ENCODE peak calls at places on chromosomes 4 and X, in eight cellular contexts. L is brain microvascular endothelial cell, X is fibroblast of mammary gland, T is uterus, W is Calu3, H is left lung, C is pancreas, A is GM10248. F is an unnamed sample.

GRCh38 chr4:24067781-24068193 is 177.9 kb upstream of the PPARGC1A start:
- DNase-seq in T (no peak), L (peak), A (no peak), X (peak), W (peak), H (no peak), C (peak), F (peak)

GRCh38 chrX:40094041-40094899 is 3.5 kb downstream of the BCOR start:
- DNase-seq in W (peak), L (no peak), C (no peak), H (peak), X (no peak), T (peak), A (no peak), F (peak)

GRCh38 chr4:54539500-54540029 is 118.2 kb upstream of the KIT start:
- DNase-seq in H (peak), A (peak), C (peak), L (peak), T (no peak), W (peak), X (peak), F (peak)

GRCh38 chr4:51885371-51885770 is 42.4 kb downstream of the DCUN1D4 start:
- DNase-seq in T (no peak), W (peak), A (peak), L (peak), H (no peak), C (no peak), X (peak), F (no peak)

GRCh38 chrX:110987292-110987691 is 108.7 kb upstream of the PAK3 start:
- DNase-seq in W (no peak), H (no peak), X (no peak), T (no peak), C (no peak), A (no peak), L (no peak), F (no peak)

GRCh38 chr4:73679836-73680235 is 59.6 kb upstream of the RASSF6 start:
- DNase-seq in T (no peak), C (no peak), A (no peak), H (no peak), L (no peak), W (no peak), X (peak), F (peak)

GRCh38 chrX:103157511-103158316 is 57.2 kb upstream of the BEX4 start:
- DNase-seq in C (peak), T (no peak), A (peak), H (no peak), W (peak), X (peak), L (peak), F (peak)

GRCh38 chrX:133405498-133406180 is 9.7 kb downstream of the GPC4 start:
- DNase-seq in X (no peak), W (no peak), T (no peak), A (no peak), L (no peak), C (no peak), H (no peak), F (no peak)

GRCh38 chr4:55503164-55503563 is 43.5 kb downstream of the CLOCK start:
- DNase-seq in L (peak), T (no peak), H (no peak), W (no peak), C (no peak), A (no peak), X (peak), F (peak)

GRCh38 chrX:30196322-30196721 is 19.0 kb upstream of the MAGEB2 start:
- DNase-seq in H (no peak), L (peak), C (no peak), A (no peak), X (no peak), T (no peak), W (no peak), F (peak)

GRCh38 chr4:52368895-52369294 is 290.2 kb downstream of the USP46 start:
- DNase-seq in L (no peak), X (no peak), T (no peak), W (no peak), C (no peak), H (no peak), A (no peak), F (no peak)

GRCh38 chr4:121789470-121789869 is 11.7 kb upstream of the EXOSC9 start:
- DNase-seq in X (no peak), L (no peak), T (no peak), C (no peak), A (no peak), W (no peak), H (no peak), F (peak)

GRCh38 chr4:180557348-180557747 is 1685.9 kb upstream of the TENM3 start:
- DNase-seq in X (no peak), A (peak), C (no peak), T (no peak), W (no peak), L (no peak), H (no peak), F (no peak)

GRCh38 chr4:154349829-154350228 is 141.8 kb downstream of the DCHS2 start:
- DNase-seq in X (no peak), A (no peak), W (no peak), C (no peak), T (no peak), H (no peak), L (peak), F (no peak)

GRCh38 chr4:8641256-8641655 is 48.7 kb downstream of the CPZ start:
- DNase-seq in T (no peak), C (no peak), L (no peak), X (no peak), W (no peak), A (no peak), H (peak), F (no peak)

GRCh38 chr4:57044996-57045395 is 65.2 kb downstream of the IGFBP7 start:
- DNase-seq in W (no peak), A (no peak), C (no peak), H (no peak), X (peak), L (no peak), T (no peak), F (peak)

GRCh38 chr4:30728291-30728690 is 8.1 kb downstream of the PCDH7 start:
- DNase-seq in A (no peak), C (no peak), L (no peak), H (no peak), X (no peak), W (no peak), T (no peak), F (no peak)

GRCh38 chr4:163548481-163549243 is 54.2 kb downstream of the TMA16 start:
- DNase-seq in L (peak), X (peak), H (no peak), A (peak), C (no peak), T (no peak), W (peak), F (peak)

GRCh38 chr4:169650227-169650936 is 30.0 kb downstream of the CLCN3 start:
- DNase-seq in H (no peak), X (no peak), W (no peak), L (no peak), A (no peak), T (no peak), C (no peak), F (no peak)

GRCh38 chr4:24915121-24915922 is 2.5 kb upstream of the CCDC149 start:
- DNase-seq in H (no peak), X (no peak), C (no peak), L (no peak), T (no peak), A (no peak), W (peak), F (no peak)

GRCh38 chr4:158630893-158631292 is 40.8 kb downstream of the C4orf46 start:
- DNase-seq in X (peak), H (no peak), C (no peak), A (no peak), L (peak), W (no peak), T (no peak), F (peak)

GRCh38 chr4:94766856-94767255 is 9.1 kb downstream of the BMPR1B start:
- DNase-seq in H (no peak), T (no peak), A (no peak), W (no peak), C (no peak), X (peak), L (peak), F (no peak)

GRCh38 chrX:31331045-31331444 is 259.2 kb upstream of the FTHL17 start:
- DNase-seq in L (no peak), W (no peak), A (no peak), T (no peak), C (no peak), H (no peak), X (no peak), F (no peak)

GRCh38 chr4:68077737-68078136 is 51.9 kb downstream of the TMPRSS11F start:
- DNase-seq in X (no peak), C (no peak), L (no peak), H (no peak), W (no peak), A (no peak), T (no peak), F (no peak)

GRCh38 chr4:87416965-87417364 is 5.4 kb upstream of the NUDT9 start:
- DNase-seq in A (no peak), L (no peak), C (no peak), T (no peak), H (no peak), X (no peak), W (no peak), F (no peak)

GRCh38 chr4:123651127-123651526 is 254.5 kb downstream of the SPRY1 start:
- DNase-seq in T (no peak), W (no peak), C (no peak), L (no peak), A (no peak), X (no peak), H (no peak), F (peak)

GRCh38 chr4:99383833-99384392 is 31.4 kb upstream of the ADH1C start:
- DNase-seq in C (no peak), A (no peak), W (no peak), H (no peak), L (no peak), T (peak), X (peak), F (peak)

GRCh38 chr4:48262926-48263325 is 6.7 kb downstream of the TEC start:
- DNase-seq in C (no peak), A (no peak), X (peak), H (no peak), T (no peak), L (peak), W (no peak), F (peak)

GRCh38 chr4:69210911-69211310 is 3.6 kb downstream of the UGT2B11 start:
- DNase-seq in T (no peak), C (no peak), H (no peak), L (no peak), X (no peak), W (no peak), A (no peak), F (no peak)

GRCh38 chr4:186486172-186486571 is 69.2 kb downstream of the MTNR1A start:
- DNase-seq in T (no peak), X (no peak), C (no peak), W (no peak), H (no peak), L (no peak), A (no peak), F (no peak)

GRCh38 chrX:56248492-56248891 is 16.3 kb downstream of the KLF8 start:
- DNase-seq in T (peak), C (peak), A (peak), L (peak), H (no peak), X (peak), W (peak), F (peak)

GRCh38 chr4:53929955-53930798 is 134.2 kb downstream of the CHIC2 start:
- DNase-seq in T (peak), C (peak), A (peak), X (peak), H (no peak), W (peak), L (peak), F (peak)

GRCh38 chrX:39309018-39309620 is 507.9 kb downstream of the MID1IP1 start:
- DNase-seq in T (peak), W (no peak), L (peak), X (peak), C (no peak), A (peak), H (no peak), F (no peak)

GRCh38 chr4:104344342-104344980 is 150.2 kb downstream of the CXXC4 start:
- DNase-seq in H (peak), A (no peak), X (no peak), T (no peak), L (no peak), W (no peak), C (no peak), F (no peak)

GRCh38 chrX:46554942-46555341 is 9.7 kb upstream of the ZNF674 start:
- DNase-seq in H (no peak), L (no peak), C (no peak), X (peak), W (no peak), A (no peak), T (no peak), F (peak)

DNA sequence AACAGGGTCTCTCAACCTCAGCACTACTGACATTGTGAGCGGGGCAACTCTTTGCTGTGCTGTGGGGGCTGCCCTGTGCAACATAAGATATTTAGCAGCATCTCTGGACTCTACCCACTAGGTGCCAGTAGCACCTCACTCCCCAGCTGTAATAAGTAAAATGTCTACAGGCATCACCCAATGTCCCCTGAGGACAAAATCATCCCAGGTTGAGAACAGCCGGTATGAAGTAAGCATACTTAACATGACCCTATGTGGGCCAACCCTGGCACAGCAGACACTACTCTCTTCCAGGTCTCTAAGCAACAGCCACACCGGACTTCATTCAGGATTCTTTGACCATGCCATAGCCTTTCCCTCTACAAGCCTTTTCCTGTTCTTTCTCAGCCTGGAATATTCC is 10.5 kb upstream of the MGST2 start:
- DNase-seq in W (no peak), H (no peak), L (peak), C (no peak), X (peak), A (no peak), T (no peak), F (peak)
- TF ChIP-seq CTCF in W (no peak), H (peak), L (peak), C (no peak), X (peak), A (peak), T (peak), F (peak)

GRCh38 chr4:143531773-143532491 is 18.4 kb downstream of the SMARCA5 start:
- DNase-seq in W (no peak), T (no peak), L (no peak), X (no peak), C (no peak), A (no peak), H (no peak), F (no peak)

DNA sequence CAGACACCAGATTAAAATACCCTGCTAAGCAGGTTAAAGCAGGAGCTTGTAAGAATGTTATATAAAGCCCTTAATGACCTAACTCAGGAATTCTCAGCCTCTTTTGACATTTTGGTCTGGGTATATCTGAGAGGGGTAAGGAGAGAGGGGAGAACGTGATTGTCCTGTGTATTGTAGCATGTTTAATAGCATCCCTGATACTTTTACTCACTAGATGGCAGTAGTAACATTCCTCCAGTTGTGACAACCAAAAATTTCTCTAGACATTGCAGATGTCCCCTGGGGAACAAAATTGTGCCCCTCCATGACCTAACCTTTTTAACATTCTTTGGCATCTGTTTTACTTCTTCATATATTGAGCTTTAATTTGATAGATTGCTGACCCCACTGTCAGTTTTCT is 17.9 kb downstream of the SMARCA5 start:
- DNase-seq in H (no peak), L (no peak), T (no peak), C (no peak), W (no peak), A (no peak), X (peak), F (no peak)
- TF ChIP-seq CTCF in H (peak), L (peak), T (no peak), C (no peak), W (no peak), A (peak), X (peak), F (peak)

GRCh38 chr4:23001478-23001877 is 308.7 kb downstream of the GBA3 start:
- DNase-seq in H (no peak), C (no peak), L (no peak), T (no peak), A (no peak), W (no peak), X (no peak), F (no peak)

GRCh38 chr4:22997358-22998224 is 304.9 kb downstream of the GBA3 start:
- DNase-seq in L (no peak), T (no peak), H (no peak), C (no peak), A (no peak), X (no peak), W (no peak), F (no peak)

GRCh38 chr4:22999419-22999818 is 306.7 kb downstream of the GBA3 start:
- DNase-seq in C (no peak), T (no peak), X (no peak), A (no peak), H (no peak), W (no peak), L (no peak), F (no peak)
- TF ChIP-seq CTCF in C (no peak), T (no peak), X (no peak), A (no peak), H (no peak), W (no peak), L (peak), F (no peak)

GRCh38 chrX:146707781-146708180 is 101.8 kb upstream of the CXorf51B start:
- DNase-seq in A (no peak), H (no peak), X (no peak), W (no peak), C (no peak), L (no peak), T (no peak), F (no peak)
- TF ChIP-seq CTCF in A (no peak), H (no peak), X (no peak), W (no peak), C (no peak), L (peak), T (no peak), F (no peak)

GRCh38 chr4:1318488-1319213 is 28.4 kb upstream of the UVSSA start:
- DNase-seq in T (no peak), C (no peak), W (no peak), L (no peak), X (no peak), A (no peak), H (peak), F (no peak)
- TF ChIP-seq CTCF in T (no peak), C (no peak), W (peak), L (peak), X (peak), A (no peak), H (no peak), F (peak)

DNA sequence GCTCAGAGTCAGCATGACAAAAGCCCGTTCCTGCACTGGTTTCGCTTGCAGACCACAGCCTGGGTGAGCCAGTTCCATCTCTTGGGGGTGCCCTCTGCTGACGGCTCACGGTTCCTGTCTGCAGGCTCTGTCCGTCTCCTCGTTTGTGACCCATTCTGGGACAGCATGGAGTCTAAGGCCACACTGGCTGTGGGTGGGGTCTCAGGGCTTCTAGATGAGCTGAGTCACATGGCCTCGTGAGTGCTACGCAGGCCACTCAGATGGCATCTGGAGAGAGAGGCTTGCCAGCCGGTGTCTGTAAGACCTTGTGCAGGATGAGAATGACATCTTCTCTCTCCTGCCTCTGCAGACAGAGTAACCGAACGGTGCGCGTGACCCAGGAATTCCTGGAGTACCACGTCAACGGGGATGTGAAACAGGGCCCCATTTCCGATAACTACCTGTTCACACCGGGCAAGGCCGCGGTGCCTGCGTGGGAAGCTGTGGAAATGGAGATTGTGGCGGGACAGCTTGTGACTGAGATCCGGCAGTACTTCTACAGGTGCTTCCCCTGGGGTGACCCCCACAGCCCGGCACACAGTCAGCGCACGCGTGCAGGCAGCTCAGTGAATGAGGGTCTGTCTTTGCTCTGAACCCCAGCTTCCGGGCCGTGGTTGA is 31.6 kb upstream of the MRFAP1 start:
- DNase-seq in H (no peak), C (no peak), A (no peak), T (no peak), W (no peak), X (no peak), L (peak), F (no peak)
- TF ChIP-seq CTCF in H (no peak), C (no peak), A (no peak), T (no peak), W (no peak), X (no peak), L (peak), F (peak)

DNA sequence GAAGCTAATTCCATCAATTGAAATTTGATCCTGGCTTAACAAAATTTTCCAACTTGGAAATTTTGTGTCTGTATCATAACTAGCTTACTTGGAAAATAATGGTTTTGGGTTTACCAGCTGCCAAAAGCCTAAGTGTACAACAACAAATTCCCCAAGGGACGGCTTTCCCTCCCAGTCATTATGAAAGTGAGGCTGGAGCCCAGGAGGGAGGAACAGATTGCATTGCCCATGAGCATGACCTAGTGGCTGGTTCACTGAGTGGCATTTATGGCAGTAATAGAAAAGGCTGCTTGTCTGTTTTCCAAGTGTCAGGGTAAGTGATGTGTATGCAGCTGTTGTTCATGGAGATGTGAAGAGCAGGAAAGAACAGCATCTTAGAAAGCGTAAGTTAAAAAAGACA is 70.8 kb upstream of the HHIP start:
- DNase-seq in W (no peak), L (no peak), X (peak), C (no peak), A (no peak), T (no peak), H (no peak), F (no peak)
- TF ChIP-seq CTCF in W (no peak), L (peak), X (peak), C (no peak), A (peak), T (no peak), H (no peak), F (no peak)

GRCh38 chr4:149881744-149882143 is 66.1 kb upstream of the IQCM start:
- DNase-seq in X (no peak), T (no peak), L (no peak), W (no peak), C (no peak), A (no peak), H (no peak), F (no peak)

GRCh38 chr4:149884529-149885206 is 69.0 kb upstream of the IQCM start:
- DNase-seq in W (peak), H (no peak), T (no peak), A (no peak), X (no peak), C (no peak), L (no peak), F (no peak)

GRCh38 chr4:149885896-149886295 is 70.3 kb upstream of the IQCM start:
- DNase-seq in T (no peak), W (no peak), C (no peak), H (no peak), A (no peak), L (peak), X (peak), F (peak)

GRCh38 chr4:149887091-149887490 is 71.4 kb upstream of the IQCM start:
- DNase-seq in H (no peak), A (no peak), C (no peak), W (no peak), T (no peak), L (no peak), X (no peak), F (no peak)

DNA sequence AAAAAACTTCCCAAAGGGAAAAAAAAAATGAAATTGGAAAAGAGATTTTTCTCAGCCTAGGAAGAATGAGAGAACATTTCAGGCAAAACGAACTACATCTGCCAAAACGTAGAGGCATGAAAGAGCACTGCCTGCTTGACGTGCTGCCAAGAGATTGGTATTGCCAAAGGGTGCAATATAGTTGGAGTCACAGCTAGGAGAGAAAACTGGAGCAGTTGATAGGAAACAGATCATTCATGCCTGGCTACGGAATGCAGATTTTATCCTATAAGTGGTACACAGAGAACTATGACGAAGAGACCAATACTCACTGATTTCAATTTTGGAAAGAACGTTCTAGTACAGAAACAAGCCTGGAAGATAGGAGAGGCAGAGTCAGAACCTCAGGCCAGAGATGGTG is 68.4 kb upstream of the IQCM start:
- DNase-seq in C (no peak), A (no peak), L (no peak), H (no peak), X (peak), W (no peak), T (no peak), F (no peak)
- TF ChIP-seq CTCF in C (no peak), A (no peak), L (no peak), H (no peak), X (no peak), W (no peak), T (no peak), F (no peak)

F was measured in HFFc6.